ENCODE peak calls at places on chromosomes 16 and 17, in four cellular contexts. P is right lobe of liver; C is NCI-H1092; B is CD8-positive, alpha-beta T cell. V is an unnamed sample.
A peak's percentile ranks its signal among the peaks of the same experiment; 100 is the strongest.

GRCh38 chr16:7021653-7022275 is 310.9 kb upstream of the RBFOX1 start:
- DNase-seq in C (no peak), P (no peak), B (no peak), V (no peak)

GRCh38 chr17:82791532-82791931 is 39.7 kb downstream of the TBCD start:
- DNase-seq in P (no peak), C (no peak), B (no peak), V (no peak)

GRCh38 chr17:81336930-81337325 is 41.8 kb upstream of the SLC38A10 start:
- DNase-seq in B (no peak), C (no peak), P (peak; percentile 49), V (no peak)

GRCh38 chr17:3993493-3994220 is 29.4 kb upstream of the ATP2A3 start:
- DNase-seq in B (no peak), C (no peak), P (peak; percentile 15), V (no peak)

GRCh38 chr17:5703736-5704135 is 119.4 kb upstream of the NLRP1 start:
- DNase-seq in P (no peak), C (no peak), B (no peak), V (no peak)

GRCh38 chr17:1315409-1315808 is 35.9 kb downstream of the TRARG1 start:
- DNase-seq in B (no peak), P (no peak), C (no peak), V (no peak)

GRCh38 chr16:57307365-57307764 is 22.9 kb upstream of the PLLP start:
- DNase-seq in B (no peak), C (no peak), P (no peak), V (no peak)

GRCh38 chr16:56964243-56965148 is 2.7 kb downstream of the CETP start:
- DNase-seq in C (peak; percentile 31), P (peak; percentile 87), B (peak; percentile 99), V (no peak)

GRCh38 chr16:89641719-89642187 is 15.8 kb downstream of the CHMP1A start:
- DNase-seq in C (no peak), P (no peak), B (no peak), V (no peak)

GRCh38 chr16:86089986-86090385 is 191.0 kb downstream of the IRF8 start:
- DNase-seq in P (peak; percentile 23), C (no peak), B (no peak), V (no peak)

GRCh38 chr16:7512503-7512902 is 179.9 kb downstream of the RBFOX1 start:
- DNase-seq in C (no peak), B (no peak), P (no peak), V (no peak)